ENCODE peak calls at places on chromosomes 6 and 20, in eight cellular contexts. One of them, this sample, is unnamed.

GRCh38 chr6:146974346-146974745 is 229.9 kb upstream of the STXBP5 start:
- DNase-seq in K562: no peak
- DNase-seq in transverse colon: no peak
- DNase-seq in breast epithelium: no peak
- DNase-seq in spleen: no peak
- DNase-seq in stomach: no peak
- DNase-seq in endothelial cell of umbilical vein: no peak
- DNase-seq in HCT116: no peak
- DNase-seq in this sample: no peak

GRCh38 chr6:13203145-13203544 is 125.2 kb downstream of the TBC1D7 start:
- DNase-seq in K562: no peak
- DNase-seq in transverse colon: no peak
- DNase-seq in endothelial cell of umbilical vein: no peak
- DNase-seq in stomach: no peak
- DNase-seq in HCT116: no peak
- DNase-seq in spleen: no peak
- DNase-seq in breast epithelium: no peak
- DNase-seq in this sample: no peak

GRCh38 chr6:33794910-33795615 is 6.1 kb upstream of the LEMD2 start:
- DNase-seq in HCT116: no peak
- DNase-seq in endothelial cell of umbilical vein: no peak
- DNase-seq in K562: no peak
- DNase-seq in transverse colon: no peak
- DNase-seq in breast epithelium: no peak
- DNase-seq in spleen: no peak
- DNase-seq in stomach: no peak
- DNase-seq in this sample: no peak

GRCh38 chr6:134502614-134503541 is 185.0 kb upstream of the SGK1 start:
- DNase-seq in K562: no peak
- DNase-seq in transverse colon: peak; percentile 77
- DNase-seq in spleen: no peak
- DNase-seq in endothelial cell of umbilical vein: no peak
- DNase-seq in HCT116: no peak
- DNase-seq in stomach: peak; percentile 61
- DNase-seq in breast epithelium: no peak
- DNase-seq in this sample: no peak

GRCh38 chr20:22501034-22501433 is 83.3 kb downstream of the FOXA2 start:
- DNase-seq in transverse colon: no peak
- DNase-seq in endothelial cell of umbilical vein: no peak
- DNase-seq in breast epithelium: no peak
- DNase-seq in K562: no peak
- DNase-seq in HCT116: no peak
- DNase-seq in stomach: no peak
- DNase-seq in spleen: no peak
- DNase-seq in this sample: no peak

GRCh38 chr6:21612067-21612745 is 18.7 kb downstream of the SOX4 start:
- DNase-seq in stomach: no peak
- DNase-seq in K562: no peak
- DNase-seq in spleen: no peak
- DNase-seq in HCT116: no peak
- DNase-seq in breast epithelium: no peak
- DNase-seq in transverse colon: no peak
- DNase-seq in endothelial cell of umbilical vein: no peak
- DNase-seq in this sample: no peak

GRCh38 chr6:1798303-1798964 is 188.7 kb downstream of the FOXC1 start:
- DNase-seq in spleen: no peak
- DNase-seq in K562: no peak
- DNase-seq in stomach: no peak
- DNase-seq in breast epithelium: no peak
- DNase-seq in HCT116: no peak
- DNase-seq in endothelial cell of umbilical vein: peak; percentile 20
- DNase-seq in transverse colon: no peak
- DNase-seq in this sample: no peak

GRCh38 chr6:30743099-30744053 is 889 bp upstream of the FLOT1 start:
- DNase-seq in breast epithelium: no peak
- DNase-seq in stomach: no peak
- DNase-seq in HCT116: no peak
- DNase-seq in K562: peak; percentile 78
- DNase-seq in spleen: peak; percentile 86
- DNase-seq in endothelial cell of umbilical vein: peak; percentile 36
- DNase-seq in transverse colon: peak; percentile 47
- DNase-seq in this sample: no peak

GRCh38 chr20:30376767-30377658 is 880.5 kb upstream of the DEFB115 start:
- DNase-seq in stomach: peak; percentile 58
- DNase-seq in transverse colon: peak; percentile 55
- DNase-seq in K562: peak; percentile 91
- DNase-seq in breast epithelium: peak; percentile 83
- DNase-seq in spleen: peak; percentile 94
- DNase-seq in endothelial cell of umbilical vein: peak; percentile 85
- DNase-seq in HCT116: peak; percentile 68
- DNase-seq in this sample: peak; percentile 90

GRCh38 chr6:115969207-115969929 is 91.3 kb downstream of the FRK start:
- DNase-seq in spleen: no peak
- DNase-seq in transverse colon: no peak
- DNase-seq in stomach: no peak
- DNase-seq in K562: no peak
- DNase-seq in HCT116: no peak
- DNase-seq in endothelial cell of umbilical vein: no peak
- DNase-seq in breast epithelium: no peak
- DNase-seq in this sample: no peak

GRCh38 chr6:25866011-25866410 is 8.0 kb downstream of the SLC17A3 start:
- DNase-seq in breast epithelium: no peak
- DNase-seq in endothelial cell of umbilical vein: no peak
- DNase-seq in K562: peak; percentile 30
- DNase-seq in HCT116: no peak
- DNase-seq in spleen: no peak
- DNase-seq in transverse colon: no peak
- DNase-seq in stomach: no peak
- DNase-seq in this sample: no peak

GRCh38 chr6:137781639-137782038 is 85.4 kb upstream of the TNFAIP3 start:
- DNase-seq in transverse colon: no peak
- DNase-seq in spleen: no peak
- DNase-seq in HCT116: no peak
- DNase-seq in K562: no peak
- DNase-seq in endothelial cell of umbilical vein: no peak
- DNase-seq in stomach: no peak
- DNase-seq in breast epithelium: no peak
- DNase-seq in this sample: no peak

GRCh38 chr6:144895890-144896289 is 610.8 kb downstream of the UTRN start:
- DNase-seq in endothelial cell of umbilical vein: no peak
- DNase-seq in stomach: no peak
- DNase-seq in spleen: no peak
- DNase-seq in K562: no peak
- DNase-seq in HCT116: no peak
- DNase-seq in breast epithelium: no peak
- DNase-seq in transverse colon: no peak
- DNase-seq in this sample: no peak

GRCh38 chr6:151679081-151679480 is 128.4 kb upstream of the ESR1 start:
- DNase-seq in HCT116: no peak
- DNase-seq in K562: peak; percentile 22
- DNase-seq in breast epithelium: no peak
- DNase-seq in spleen: no peak
- DNase-seq in stomach: no peak
- DNase-seq in endothelial cell of umbilical vein: no peak
- DNase-seq in transverse colon: no peak
- DNase-seq in this sample: no peak

GRCh38 chr6:32944265-32944664 is 3.4 kb upstream of the HLA-DMB start:
- DNase-seq in breast epithelium: no peak
- DNase-seq in endothelial cell of umbilical vein: no peak
- DNase-seq in stomach: peak; percentile 45
- DNase-seq in transverse colon: peak; percentile 49
- DNase-seq in HCT116: no peak
- DNase-seq in spleen: peak; percentile 82
- DNase-seq in K562: no peak
- DNase-seq in this sample: no peak

GRCh38 chr20:12207875-12208274 is 290.2 kb downstream of the BTBD3 start:
- DNase-seq in endothelial cell of umbilical vein: peak; percentile 49
- DNase-seq in transverse colon: no peak
- DNase-seq in stomach: peak; percentile 26
- DNase-seq in K562: peak; percentile 1
- DNase-seq in spleen: no peak
- DNase-seq in HCT116: peak; percentile 0
- DNase-seq in breast epithelium: no peak
- DNase-seq in this sample: no peak
- TF ChIP-seq POLR2A in endothelial cell of umbilical vein: no peak
- TF ChIP-seq POLR2A in transverse colon: no peak
- TF ChIP-seq POLR2A in stomach: no peak
- TF ChIP-seq POLR2A in K562: no peak
- TF ChIP-seq POLR2A in spleen: no peak
- TF ChIP-seq POLR2A in HCT116: no peak
- TF ChIP-seq POLR2A in breast epithelium: no peak
- TF ChIP-seq POLR2A in this sample: no peak

GRCh38 chr20:50001784-50002311 is 19.1 kb downstream of the SNAI1 start:
- DNase-seq in stomach: no peak
- DNase-seq in transverse colon: no peak
- DNase-seq in K562: no peak
- DNase-seq in endothelial cell of umbilical vein: no peak
- DNase-seq in HCT116: no peak
- DNase-seq in spleen: no peak
- DNase-seq in breast epithelium: no peak
- DNase-seq in this sample: no peak
- H3K4me1 ChIP-seq in stomach: no peaks in the 10 kb centered on the region
- H3K4me1 ChIP-seq in transverse colon: no peaks in the 10 kb centered on the region
- H3K4me1 ChIP-seq in K562: peaks cover 7% of the 10 kb centered on the region
- H3K4me1 ChIP-seq in endothelial cell of umbilical vein: no peaks in the 10 kb centered on the region
- H3K4me1 ChIP-seq in HCT116: no peaks in the 10 kb centered on the region
- H3K4me1 ChIP-seq in spleen: peaks cover 62% of the 10 kb centered on the region
- H3K4me1 ChIP-seq in breast epithelium: no peaks in the 10 kb centered on the region
- H3K4me1 ChIP-seq in this sample: no peaks in the 10 kb centered on the region

GRCh38 chr6:158028876-158029275 is 47.2 kb downstream of the SYNJ2 start:
- DNase-seq in HCT116: no peak
- DNase-seq in transverse colon: no peak
- DNase-seq in K562: no peak
- DNase-seq in endothelial cell of umbilical vein: no peak
- DNase-seq in spleen: peak; percentile 62
- DNase-seq in stomach: no peak
- DNase-seq in breast epithelium: no peak
- DNase-seq in this sample: peak; percentile 49
- TF ChIP-seq POLR2AphosphoS5 in HCT116: no peak
- TF ChIP-seq POLR2AphosphoS5 in transverse colon: no peak
- TF ChIP-seq POLR2AphosphoS5 in K562: no peak
- TF ChIP-seq POLR2AphosphoS5 in endothelial cell of umbilical vein: no peak
- TF ChIP-seq POLR2AphosphoS5 in spleen: no peak
- TF ChIP-seq POLR2AphosphoS5 in stomach: no peak
- TF ChIP-seq POLR2AphosphoS5 in breast epithelium: no peak
- TF ChIP-seq POLR2AphosphoS5 in this sample: no peak

GRCh38 chr6:158649289-158650143 is at the start of gene SYTL3:
- DNase-seq in transverse colon: peak; percentile 76
- DNase-seq in K562: no peak
- DNase-seq in spleen: peak; percentile 92
- DNase-seq in HCT116: no peak
- DNase-seq in stomach: peak; percentile 64
- DNase-seq in breast epithelium: no peak
- DNase-seq in endothelial cell of umbilical vein: peak; percentile 29
- DNase-seq in this sample: no peak
- TF ChIP-seq POLR2A in transverse colon: peak; percentile 74
- TF ChIP-seq POLR2A in K562: no peak
- TF ChIP-seq POLR2A in spleen: no peak
- TF ChIP-seq POLR2A in HCT116: no peak
- TF ChIP-seq POLR2A in stomach: no peak
- TF ChIP-seq POLR2A in breast epithelium: no peak
- TF ChIP-seq POLR2A in endothelial cell of umbilical vein: no peak
- TF ChIP-seq POLR2A in this sample: peak; percentile 58

GRCh38 chr6:17883665-17884500 is 103.6 kb downstream of the KIF13A start:
- DNase-seq in K562: no peak
- DNase-seq in transverse colon: no peak
- DNase-seq in endothelial cell of umbilical vein: no peak
- DNase-seq in HCT116: no peak
- DNase-seq in spleen: no peak
- DNase-seq in breast epithelium: no peak
- DNase-seq in stomach: no peak
- DNase-seq in this sample: no peak

GRCh38 chr6:17885079-17885478 is 102.4 kb downstream of the KIF13A start:
- DNase-seq in transverse colon: no peak
- DNase-seq in endothelial cell of umbilical vein: no peak
- DNase-seq in breast epithelium: no peak
- DNase-seq in spleen: no peak
- DNase-seq in K562: no peak
- DNase-seq in HCT116: no peak
- DNase-seq in stomach: no peak
- DNase-seq in this sample: no peak

GRCh38 chr6:17886891-17887290 is 100.5 kb downstream of the KIF13A start:
- DNase-seq in transverse colon: no peak
- DNase-seq in endothelial cell of umbilical vein: no peak
- DNase-seq in spleen: no peak
- DNase-seq in K562: no peak
- DNase-seq in breast epithelium: no peak
- DNase-seq in stomach: no peak
- DNase-seq in HCT116: no peak
- DNase-seq in this sample: no peak

GRCh38 chr6:17884501-17885039 is 102.9 kb downstream of the KIF13A start:
- DNase-seq in HCT116: no peak
- DNase-seq in stomach: no peak
- DNase-seq in transverse colon: no peak
- DNase-seq in K562: peak; percentile 41
- DNase-seq in endothelial cell of umbilical vein: no peak
- DNase-seq in spleen: no peak
- DNase-seq in breast epithelium: no peak
- DNase-seq in this sample: no peak

GRCh38 chr6:17885889-17886576 is 101.4 kb downstream of the KIF13A start:
- DNase-seq in K562: no peak
- DNase-seq in HCT116: no peak
- DNase-seq in endothelial cell of umbilical vein: no peak
- DNase-seq in stomach: no peak
- DNase-seq in breast epithelium: no peak
- DNase-seq in transverse colon: no peak
- DNase-seq in spleen: no peak
- DNase-seq in this sample: no peak
- H3K4me1 ChIP-seq in K562: peaks cover 20% of the 10 kb centered on the region
- H3K4me1 ChIP-seq in HCT116: peaks cover 13% of the 10 kb centered on the region
- H3K4me1 ChIP-seq in endothelial cell of umbilical vein: no peaks in the 10 kb centered on the region
- H3K4me1 ChIP-seq in stomach: peaks cover 59% of the 10 kb centered on the region
- H3K4me1 ChIP-seq in breast epithelium: no peaks in the 10 kb centered on the region
- H3K4me1 ChIP-seq in transverse colon: peaks cover 10% of the 10 kb centered on the region
- H3K4me1 ChIP-seq in spleen: peaks cover 50% of the 10 kb centered on the region
- H3K4me1 ChIP-seq in this sample: peaks cover 14% of the 10 kb centered on the region

GRCh38 chr6:44223471-44224153 is at the start of gene SLC29A1:
- DNase-seq in endothelial cell of umbilical vein: peak; percentile 66
- DNase-seq in breast epithelium: peak; percentile 80
- DNase-seq in transverse colon: peak; percentile 79
- DNase-seq in spleen: peak; percentile 96
- DNase-seq in K562: peak; percentile 89
- DNase-seq in stomach: peak; percentile 76
- DNase-seq in HCT116: no peak
- DNase-seq in this sample: no peak

GRCh38 chr6:44224978-44225330 is 1.6 kb downstream of the SLC29A1 start:
- DNase-seq in breast epithelium: no peak
- DNase-seq in endothelial cell of umbilical vein: no peak
- DNase-seq in K562: no peak
- DNase-seq in transverse colon: no peak
- DNase-seq in HCT116: no peak
- DNase-seq in stomach: no peak
- DNase-seq in spleen: no peak
- DNase-seq in this sample: no peak

GRCh38 chr6:44222987-44223470 is 366 bp upstream of the SLC29A1 start:
- DNase-seq in K562: no peak
- DNase-seq in endothelial cell of umbilical vein: peak; percentile 61
- DNase-seq in breast epithelium: no peak
- DNase-seq in stomach: no peak
- DNase-seq in transverse colon: no peak
- DNase-seq in HCT116: no peak
- DNase-seq in spleen: no peak
- DNase-seq in this sample: peak; percentile 83

GRCh38 chr6:44225579-44226325 is 2.4 kb downstream of the SLC29A1 start:
- DNase-seq in breast epithelium: no peak
- DNase-seq in transverse colon: no peak
- DNase-seq in K562: peak; percentile 95
- DNase-seq in stomach: no peak
- DNase-seq in spleen: no peak
- DNase-seq in HCT116: no peak
- DNase-seq in endothelial cell of umbilical vein: no peak
- DNase-seq in this sample: no peak

GRCh38 chr6:44224154-44224977 is 971 bp downstream of the SLC29A1 start:
- DNase-seq in transverse colon: no peak
- DNase-seq in endothelial cell of umbilical vein: peak; percentile 51
- DNase-seq in stomach: no peak
- DNase-seq in spleen: peak; percentile 65
- DNase-seq in breast epithelium: no peak
- DNase-seq in HCT116: no peak
- DNase-seq in K562: peak; percentile 57
- DNase-seq in this sample: no peak
- TF ChIP-seq POLR2AphosphoS5 in transverse colon: no peak
- TF ChIP-seq POLR2AphosphoS5 in endothelial cell of umbilical vein: no peak
- TF ChIP-seq POLR2AphosphoS5 in stomach: no peak
- TF ChIP-seq POLR2AphosphoS5 in spleen: no peak
- TF ChIP-seq POLR2AphosphoS5 in breast epithelium: no peak
- TF ChIP-seq POLR2AphosphoS5 in HCT116: no peak
- TF ChIP-seq POLR2AphosphoS5 in K562: no peak
- TF ChIP-seq POLR2AphosphoS5 in this sample: no peak

This sample was measured in suprapubic skin.